ENCODE peak calls at places on chromosomes 7 and 10, in seven cellular contexts. M is fibroblast of pulmonary artery, D is H7, T is caudate nucleus, G is psoas muscle, P is kidney, S is astrocyte of the cerebellum. B is an unnamed sample.

GRCh38 chr7:77760809-77761453 is 37.3 kb downstream of the TMEM60 start:
- DNase-seq in S (no peak), G (no peak), P (no peak), D (no peak), T (no peak), M (no peak), B (no peak)

GRCh38 chr7:41027428-41028115 is 675.3 kb downstream of the INHBA start:
- DNase-seq in S (peak), G (no peak), T (no peak), P (no peak), M (peak), D (no peak), B (no peak)

GRCh38 chr7:3574386-3574785 is 273.3 kb downstream of the SDK1 start:
- DNase-seq in D (no peak), P (no peak), G (no peak), T (no peak), M (no peak), S (no peak), B (no peak)

GRCh38 chr7:26492816-26493215 is 201.2 kb downstream of the SNX10 start:
- DNase-seq in G (no peak), D (no peak), P (no peak), M (no peak), S (no peak), T (no peak), B (no peak)

GRCh38 chr10:15808204-15808797 is 52.0 kb downstream of the MINDY3 start:
- DNase-seq in G (no peak), P (no peak), D (no peak), T (no peak), M (no peak), S (no peak), B (no peak)

GRCh38 chr7:112735261-112735660 is 54.9 kb downstream of the TMEM168 start:
- DNase-seq in P (no peak), G (no peak), M (no peak), D (no peak), T (no peak), S (peak), B (no peak)

GRCh38 chr7:34622182-34622581 is 35.8 kb upstream of the NPSR1 start:
- DNase-seq in P (no peak), M (no peak), S (no peak), T (no peak), D (no peak), G (no peak), B (no peak)

GRCh38 chr10:43689007-43689491 is 40.4 kb upstream of the ZNF32 start:
- DNase-seq in M (no peak), G (no peak), D (no peak), P (no peak), S (no peak), T (no peak), B (no peak)

GRCh38 chr10:102815790-102816549 is 21.2 kb downstream of the CYP17A1 start:
- DNase-seq in T (no peak), G (no peak), S (peak), P (peak), D (no peak), M (peak), B (no peak)

GRCh38 chr7:141123522-141123921 is 49.7 kb downstream of the TMEM178B start:
- DNase-seq in P (no peak), G (no peak), S (no peak), M (no peak), D (no peak), T (no peak), B (no peak)

GRCh38 chr7:66950763-66951162 is 29.7 kb downstream of the TMEM248 start:
- DNase-seq in T (no peak), P (no peak), G (no peak), D (no peak), M (peak), S (no peak), B (no peak)

GRCh38 chr7:148753224-148753623 is 54.5 kb downstream of the CUL1 start:
- DNase-seq in P (no peak), G (no peak), T (no peak), D (no peak), M (peak), S (no peak), B (no peak)

GRCh38 chr10:69500864-69501468 is 49.7 kb downstream of the TSPAN15 start:
- DNase-seq in P (no peak), D (no peak), G (no peak), S (no peak), M (no peak), T (no peak), B (no peak)

GRCh38 chr7:106064836-106065559 is 47.1 kb downstream of the SYPL1 start:
- DNase-seq in M (peak), S (peak), D (peak), P (peak), T (no peak), G (peak), B (peak)

GRCh38 chr7:151551820-151552219 is 32.1 kb upstream of the RHEB start:
- DNase-seq in M (no peak), P (no peak), G (no peak), S (no peak), D (no peak), T (no peak), B (no peak)

GRCh38 chr10:86969421-86970041 is 1.2 kb downstream of the ADIRF start:
- DNase-seq in D (peak), T (no peak), S (no peak), G (peak), P (peak), M (no peak), B (no peak)

GRCh38 chr10:75126277-75126676 is 14.8 kb downstream of the SAMD8 start:
- DNase-seq in S (no peak), T (no peak), D (no peak), P (no peak), G (no peak), M (no peak), B (no peak)

GRCh38 chr7:151558575-151558974 is 38.9 kb upstream of the RHEB start:
- DNase-seq in P (no peak), M (peak), T (no peak), G (no peak), S (no peak), D (no peak), B (no peak)

GRCh38 chr10:45370202-45370955 is 3.6 kb upstream of the ALOX5 start:
- DNase-seq in M (no peak), P (no peak), D (no peak), G (no peak), T (no peak), S (no peak), B (no peak)

GRCh38 chr10:61835909-61836232 is 65.6 kb upstream of the ARID5B start:
- DNase-seq in P (no peak), S (peak), T (no peak), M (peak), G (no peak), D (no peak), B (no peak)

GRCh38 chr10:91582063-91582673 is 50.7 kb downstream of the PPP1R3C start:
- DNase-seq in P (no peak), G (peak), S (no peak), T (no peak), D (no peak), M (no peak), B (no peak)

GRCh38 chr10:77716943-77717735 is 79.5 kb upstream of the KCNMA1 start:
- DNase-seq in S (no peak), P (no peak), M (no peak), T (no peak), G (no peak), D (no peak), B (no peak)

GRCh38 chr7:479948-480499 is 39.6 kb downstream of the PDGFA start:
- DNase-seq in G (no peak), S (no peak), P (peak), D (peak), T (no peak), M (no peak), B (peak)

GRCh38 chr7:126635545-126635944 is 617.2 kb downstream of the GRM8 start:
- DNase-seq in D (peak), T (no peak), S (no peak), M (no peak), G (no peak), P (no peak), B (no peak)

GRCh38 chr10:8403711-8404371 is 349.4 kb downstream of the GATA3 start:
- DNase-seq in D (peak), G (no peak), S (no peak), T (no peak), P (no peak), M (no peak), B (peak)

GRCh38 chr10:71569775-71570588 is 149.6 kb downstream of the C10orf105 start:
- DNase-seq in G (peak), T (no peak), P (peak), M (peak), S (no peak), D (peak), B (peak)

GRCh38 chr7:135320277-135320676 is 86.6 kb downstream of the STRA8 start:
- DNase-seq in G (peak), D (no peak), P (peak), S (peak), M (peak), T (no peak), B (no peak)

GRCh38 chr7:15652776-15653290 is 33.6 kb downstream of the MEOX2 start:
- DNase-seq in T (no peak), P (no peak), M (no peak), S (no peak), G (no peak), D (no peak), B (no peak)